ENCODE peak calls at places on chromosomes 5 and 9, in five cellular contexts. T, G, S, B and K are unnamed samples.

GRCh38 chr5:35687961-35688360 is 70.3 kb downstream of the SPEF2 start:
- DNase-seq in T (no peak), G (no peak), S (no peak), B (no peak), K (no peak)

GRCh38 chr9:122144836-122145235 is 14.7 kb downstream of the NDUFA8 start:
- DNase-seq in T (no peak), G (no peak), S (no peak), B (peak; percentile 17), K (no peak)

GRCh38 chr9:7094052-7094451 is 336.3 kb downstream of the KDM4C start:
- DNase-seq in T (no peak), G (peak; percentile 16), S (peak; percentile 49), B (peak; percentile 71), K (no peak)

GRCh38 chr5:14347522-14347921 is 204.4 kb downstream of the TRIO start:
- DNase-seq in T (no peak), G (no peak), S (no peak), B (no peak), K (no peak)

GRCh38 chr5:177232761-177233160 is 70.8 kb downstream of the RAB24 start:
- DNase-seq in T (no peak), G (no peak), S (no peak), B (no peak), K (no peak)

GRCh38 chr5:78320461-78320860 is 26.0 kb upstream of the AP3B1 start:
- DNase-seq in T (no peak), G (peak; percentile 85), S (peak; percentile 29), B (peak; percentile 67), K (no peak)

GRCh38 chr5:96017951-96018350 is 56.3 kb upstream of the ELL2 start:
- DNase-seq in T (no peak), G (peak; percentile 75), S (no peak), B (no peak), K (no peak)

GRCh38 chr5:127298623-127299022 is 8.0 kb downstream of the MEGF10 start:
- DNase-seq in T (no peak), G (no peak), S (no peak), B (no peak), K (no peak)

GRCh38 chr5:129763651-129764050 is 15.8 kb downstream of the MINAR2 start:
- DNase-seq in T (no peak), G (no peak), S (no peak), B (no peak), K (no peak)

GRCh38 chr9:114995681-114996221 is 65.4 kb upstream of the TNFSF8 start:
- DNase-seq in T (no peak), G (no peak), S (peak; percentile 90), B (no peak), K (no peak)

GRCh38 chr5:124080256-124080655 is 568.3 kb downstream of the CSNK1G3 start:
- DNase-seq in T (no peak), G (no peak), S (no peak), B (no peak), K (no peak)

GRCh38 chr9:109742759-109743388 is 37.1 kb upstream of the PALM2AKAP2 start:
- DNase-seq in T (no peak), G (no peak), S (peak; percentile 61), B (peak; percentile 44), K (no peak)

GRCh38 chr9:128683340-128684064 is 5.5 kb upstream of the SET start:
- DNase-seq in T (no peak), G (peak; percentile 96), S (peak; percentile 44), B (peak; percentile 97), K (peak; percentile 74)
- H3K4me1 ChIP-seq in T (peaks cover 3% of the 10 kb centered on the region), G (peaks cover 30% of the 10 kb centered on the region), S (peaks cover 19% of the 10 kb centered on the region), B (peaks cover 39% of the 10 kb centered on the region), K (peaks cover 21% of the 10 kb centered on the region)

DNA sequence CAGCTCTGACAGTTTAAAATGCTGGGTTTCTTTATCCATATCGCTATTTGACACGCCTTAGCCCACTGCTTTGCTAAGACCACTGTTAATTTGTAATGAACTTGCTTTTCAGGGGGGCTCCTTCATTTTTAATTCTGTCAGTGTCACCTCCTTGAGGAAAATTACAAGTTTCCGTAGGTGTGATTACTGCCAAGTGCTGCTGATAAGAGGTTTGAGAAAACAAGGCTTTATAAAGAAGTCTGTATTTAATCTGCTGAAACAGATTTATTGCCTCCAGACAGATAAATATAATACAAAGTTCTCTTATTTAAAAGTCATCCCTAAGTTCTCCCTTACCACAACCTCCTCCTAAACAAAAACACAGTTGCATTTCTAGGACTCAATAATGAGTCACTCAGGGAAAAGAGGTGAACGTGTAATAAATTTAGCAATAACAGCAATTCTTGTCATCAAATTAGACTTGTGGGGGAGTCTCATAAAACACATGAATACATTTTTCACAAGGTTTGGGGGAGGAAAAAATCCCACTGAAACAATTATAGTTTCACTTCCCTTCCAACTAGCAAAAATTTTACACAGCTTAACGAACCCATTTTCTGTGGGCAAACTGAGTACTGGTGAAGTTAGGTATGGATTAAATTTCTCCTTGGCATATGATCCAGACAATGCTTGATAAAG is 72.8 kb downstream of the MAPKAP1 start:
- DNase-seq in T (no peak), G (no peak), S (no peak), B (no peak), K (no peak)
- H3K4me3 ChIP-seq in T (no peak overlapping the region), G (no peak overlapping the region), S (no peak overlapping the region), B (no peak overlapping the region), K (no peak overlapping the region)

GRCh38 chr5:173535166-173535975 is 81.1 kb downstream of the BOD1 start:
- DNase-seq in T (no peak), G (no peak), S (no peak), B (no peak), K (no peak)
- H3K4me1 ChIP-seq in T (no peaks in the 10 kb centered on the region), G (no peaks in the 10 kb centered on the region), S (no peaks in the 10 kb centered on the region), B (no peaks in the 10 kb centered on the region), K (no peaks in the 10 kb centered on the region)

DNA sequence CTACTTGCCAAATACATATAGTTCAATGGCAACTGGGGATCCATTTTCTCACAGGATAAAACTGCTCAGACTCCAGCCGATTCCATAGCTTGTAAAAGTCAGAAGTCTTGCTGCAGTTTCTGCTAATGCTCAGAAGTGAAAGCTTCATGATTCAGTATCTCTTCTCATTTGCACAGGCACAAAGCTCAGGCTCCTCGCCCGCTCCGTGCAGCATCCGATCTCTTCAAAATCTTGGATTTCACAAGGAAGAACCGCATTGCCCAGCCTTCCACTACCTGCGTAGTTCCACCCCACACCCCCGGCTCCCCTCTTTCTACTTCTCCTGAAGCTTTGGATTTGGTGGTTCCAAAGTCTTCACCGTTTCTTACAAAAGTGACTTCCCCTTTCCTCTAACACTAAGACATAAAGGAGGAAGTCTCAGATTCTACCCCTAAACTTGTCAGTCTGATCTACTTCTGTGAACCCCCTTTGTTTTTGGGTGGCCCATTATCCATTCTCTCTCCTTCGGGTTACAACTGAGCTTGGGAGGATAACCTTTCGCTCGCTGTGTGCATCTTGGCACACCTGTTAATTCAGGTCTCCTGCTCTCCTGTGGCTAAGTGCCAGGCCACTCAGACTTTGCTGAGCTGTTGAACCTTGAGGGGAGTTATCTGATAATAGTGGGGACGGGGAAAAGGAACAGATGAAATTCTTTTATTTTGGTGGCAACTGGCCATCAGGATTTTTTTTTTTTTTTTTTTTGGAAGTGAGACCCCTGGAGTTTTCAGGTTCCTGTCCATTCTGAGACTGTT is 194.1 kb downstream of the GNA14 start:
- DNase-seq in T (no peak), G (no peak), S (no peak), B (no peak), K (no peak)
- H3K4me3 ChIP-seq in T (no peak overlapping the region), G (no peak overlapping the region), S (no peak overlapping the region), B (no peak overlapping the region), K (no peak overlapping the region)

DNA sequence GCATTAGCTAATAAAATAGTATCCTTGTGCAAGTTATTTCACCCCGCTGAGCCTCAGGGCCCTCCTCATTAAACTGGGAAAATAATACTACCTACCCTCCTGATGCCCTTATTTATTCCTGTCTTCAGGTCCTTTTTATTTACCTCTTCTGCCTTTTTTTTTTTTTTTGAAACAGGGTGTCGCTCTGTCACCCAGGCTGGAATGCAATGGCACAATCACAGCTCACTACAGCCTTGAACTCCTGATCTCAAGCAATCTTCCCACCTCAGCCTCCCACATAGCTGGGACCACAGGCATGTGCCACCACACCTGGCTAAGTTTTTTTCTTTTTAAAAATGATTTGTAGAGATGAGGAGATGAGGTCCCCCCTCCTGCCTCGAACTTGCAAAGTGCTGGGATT is 20.9 kb downstream of the HBEGF start:
- DNase-seq in T (no peak), G (no peak), S (no peak), B (no peak), K (no peak)
- H3K4me1 ChIP-seq in T (peaks cover 12% of the 10 kb centered on the region), G (peaks cover 18% of the 10 kb centered on the region), S (peaks cover 16% of the 10 kb centered on the region), B (peaks cover 5% of the 10 kb centered on the region), K (peaks cover 15% of the 10 kb centered on the region)

DNA sequence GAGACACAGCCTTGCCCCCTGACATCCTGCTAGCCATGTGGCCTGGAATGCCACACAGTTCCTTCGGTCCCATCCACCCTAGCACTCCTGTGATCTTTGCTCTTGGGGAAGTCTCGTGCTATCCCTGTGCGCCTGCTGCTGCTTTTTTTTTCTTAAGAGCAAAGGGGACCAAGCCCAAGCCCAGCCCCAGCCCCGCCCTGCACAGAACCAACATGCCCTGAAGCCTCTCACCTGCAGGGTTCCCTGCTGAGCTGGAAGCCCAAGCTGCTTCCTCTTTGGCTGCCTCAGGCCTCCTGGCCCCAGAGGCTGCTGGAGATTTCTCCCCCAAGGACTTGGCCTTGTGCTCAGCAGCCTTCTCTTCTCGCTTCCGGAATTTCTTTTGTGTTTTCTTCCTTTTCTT is 1.8 kb downstream of the SURF6 start:
- DNase-seq in T (no peak), G (no peak), S (no peak), B (peak; percentile 40), K (peak; percentile 23)
- H3K4me3 ChIP-seq in T (no peak overlapping the region), G (peak overlapping the region; percentile 99), S (no peak overlapping the region), B (peak overlapping the region; percentile 99), K (no peak overlapping the region)

DNA sequence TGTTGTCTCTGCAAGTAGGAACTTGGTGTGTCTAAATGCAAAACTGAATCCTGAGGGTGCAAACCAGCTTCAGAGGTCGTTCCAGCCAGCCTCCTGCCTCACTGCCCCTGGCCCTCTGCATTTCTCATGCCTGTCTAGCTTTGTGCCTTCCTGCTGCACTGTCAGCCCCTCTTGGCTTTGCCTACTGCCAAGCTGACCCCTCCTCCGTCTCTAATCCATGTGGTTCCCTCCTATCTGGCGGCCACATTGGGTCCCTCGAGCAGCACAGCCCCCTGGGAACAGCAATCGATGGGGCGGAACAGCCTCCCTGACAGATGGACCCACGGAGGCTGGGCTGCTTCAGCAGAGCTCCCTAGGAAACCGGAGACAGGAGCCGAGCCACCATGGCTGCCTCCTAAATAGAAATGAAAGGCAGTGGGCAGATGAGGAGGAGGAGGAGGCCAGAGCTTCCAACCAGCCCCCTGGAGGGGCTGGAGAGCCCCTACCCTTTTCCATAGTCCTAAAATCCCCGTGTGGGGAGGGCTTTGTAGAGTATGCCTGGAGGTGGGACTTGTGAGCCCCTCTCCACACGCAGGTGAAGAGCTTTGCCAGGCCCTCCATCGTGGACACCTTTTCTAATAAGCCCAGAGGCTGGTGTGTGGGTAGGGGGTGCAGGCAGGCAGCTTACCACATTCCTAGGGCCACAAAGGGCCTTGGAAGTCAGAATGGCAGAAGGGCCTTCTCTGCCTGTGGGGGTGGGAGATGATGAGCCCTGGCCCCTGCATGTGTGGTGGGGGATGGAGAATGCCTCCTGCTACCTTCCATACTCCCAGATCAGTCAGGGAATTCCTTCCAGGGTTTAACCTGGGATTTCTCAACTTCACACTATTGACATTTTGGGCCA is 9.2 kb upstream of the CXXC5 start:
- DNase-seq in T (no peak), G (no peak), S (no peak), B (no peak), K (no peak)
- H3K4me1 ChIP-seq in T (peaks cover 10% of the 10 kb centered on the region), G (peaks cover 15% of the 10 kb centered on the region), S (peaks cover 32% of the 10 kb centered on the region), B (peaks cover 85% of the 10 kb centered on the region), K (peaks cover 8% of the 10 kb centered on the region)

GRCh38 chr5:80756292-80756691 is 101.5 kb upstream of the DHFR start:
- DNase-seq in T (no peak), G (peak; percentile 69), S (no peak), B (no peak), K (no peak)
- H3K4me3 ChIP-seq in T (no peak overlapping the region), G (no peak overlapping the region), S (no peak overlapping the region), B (no peak overlapping the region), K (no peak overlapping the region)